ENCODE peak calls at places on chromosomes 16 and 17, in ten cellular contexts. One of them, this sample, is unnamed.

GRCh38 chr17:41511130-41511529 is 5.7 kb upstream of the KRT13 start:
- DNase-seq in GM23338: no peak
- DNase-seq in thoracic aorta: no peak
- DNase-seq in mammary epithelial cell: no peak
- DNase-seq in Peyer's patch: no peak
- DNase-seq in kidney: no peak
- DNase-seq in body of pancreas: no peak
- DNase-seq in left lung: peak
- DNase-seq in GM12865: no peak
- DNase-seq in GM13976: no peak
- DNase-seq in this sample: no peak

GRCh38 chr17:13638855-13639458 is 37.2 kb upstream of the HS3ST3A1 start:
- DNase-seq in body of pancreas: peak
- DNase-seq in GM23338: peak
- DNase-seq in thoracic aorta: no peak
- DNase-seq in GM12865: no peak
- DNase-seq in kidney: no peak
- DNase-seq in Peyer's patch: no peak
- DNase-seq in GM13976: no peak
- DNase-seq in mammary epithelial cell: no peak
- DNase-seq in left lung: no peak
- DNase-seq in this sample: no peak

GRCh38 chr16:68444058-68444657 is 4.2 kb downstream of the SMPD3 start:
- DNase-seq in GM12865: peak
- DNase-seq in GM13976: no peak
- DNase-seq in mammary epithelial cell: peak
- DNase-seq in body of pancreas: peak
- DNase-seq in left lung: no peak
- DNase-seq in kidney: no peak
- DNase-seq in Peyer's patch: no peak
- DNase-seq in GM23338: peak
- DNase-seq in thoracic aorta: no peak
- DNase-seq in this sample: no peak

GRCh38 chr16:303760-304505 is 21.0 kb downstream of the PDIA2 start:
- DNase-seq in GM13976: no peak
- DNase-seq in GM23338: no peak
- DNase-seq in kidney: no peak
- DNase-seq in GM12865: peak
- DNase-seq in thoracic aorta: no peak
- DNase-seq in body of pancreas: no peak
- DNase-seq in Peyer's patch: no peak
- DNase-seq in left lung: no peak
- DNase-seq in mammary epithelial cell: no peak
- DNase-seq in this sample: no peak

GRCh38 chr16:57720142-57720575 is 15.4 kb upstream of the KATNB1 start:
- DNase-seq in mammary epithelial cell: peak
- DNase-seq in body of pancreas: peak
- DNase-seq in thoracic aorta: no peak
- DNase-seq in GM23338: peak
- DNase-seq in Peyer's patch: peak
- DNase-seq in GM13976: peak
- DNase-seq in kidney: no peak
- DNase-seq in left lung: peak
- DNase-seq in GM12865: peak
- DNase-seq in this sample: peak

GRCh38 chr17:33028778-33029177 is 37.1 kb downstream of the SPACA3 start:
- DNase-seq in GM12865: no peak
- DNase-seq in GM13976: no peak
- DNase-seq in Peyer's patch: no peak
- DNase-seq in thoracic aorta: no peak
- DNase-seq in kidney: no peak
- DNase-seq in mammary epithelial cell: no peak
- DNase-seq in GM23338: no peak
- DNase-seq in left lung: no peak
- DNase-seq in body of pancreas: no peak
- DNase-seq in this sample: no peak

GRCh38 chr17:79632432-79632735 is 21.5 kb upstream of the RBFOX3 start:
- DNase-seq in left lung: no peak
- DNase-seq in mammary epithelial cell: no peak
- DNase-seq in GM13976: no peak
- DNase-seq in kidney: peak
- DNase-seq in GM23338: no peak
- DNase-seq in GM12865: no peak
- DNase-seq in body of pancreas: no peak
- DNase-seq in thoracic aorta: no peak
- DNase-seq in Peyer's patch: no peak
- DNase-seq in this sample: peak

GRCh38 chr17:12964162-12964561 is 53.7 kb downstream of the ELAC2 start:
- DNase-seq in GM23338: no peak
- DNase-seq in left lung: no peak
- DNase-seq in kidney: no peak
- DNase-seq in GM13976: no peak
- DNase-seq in thoracic aorta: no peak
- DNase-seq in body of pancreas: no peak
- DNase-seq in Peyer's patch: no peak
- DNase-seq in GM12865: no peak
- DNase-seq in mammary epithelial cell: no peak
- DNase-seq in this sample: no peak

GRCh38 chr16:49013727-49014080 is 267.9 kb downstream of the CBLN1 start:
- DNase-seq in mammary epithelial cell: no peak
- DNase-seq in GM12865: no peak
- DNase-seq in body of pancreas: no peak
- DNase-seq in GM23338: no peak
- DNase-seq in Peyer's patch: no peak
- DNase-seq in GM13976: no peak
- DNase-seq in thoracic aorta: no peak
- DNase-seq in left lung: no peak
- DNase-seq in kidney: no peak
- DNase-seq in this sample: no peak

GRCh38 chr16:67034478-67034877 is 5.5 kb downstream of the CBFB start:
- DNase-seq in body of pancreas: no peak
- DNase-seq in GM13976: no peak
- DNase-seq in thoracic aorta: no peak
- DNase-seq in Peyer's patch: no peak
- DNase-seq in GM23338: no peak
- DNase-seq in kidney: no peak
- DNase-seq in mammary epithelial cell: no peak
- DNase-seq in left lung: no peak
- DNase-seq in GM12865: no peak
- DNase-seq in this sample: no peak

GRCh38 chr17:79568661-79569060 is 42.2 kb downstream of the RBFOX3 start:
- DNase-seq in GM12865: no peak
- DNase-seq in kidney: peak
- DNase-seq in thoracic aorta: no peak
- DNase-seq in GM13976: no peak
- DNase-seq in mammary epithelial cell: no peak
- DNase-seq in Peyer's patch: no peak
- DNase-seq in body of pancreas: no peak
- DNase-seq in GM23338: no peak
- DNase-seq in left lung: no peak
- DNase-seq in this sample: no peak

GRCh38 chr16:57349212-57350031 is 9.2 kb upstream of the CCL22 start:
- DNase-seq in Peyer's patch: peak
- DNase-seq in GM13976: peak
- DNase-seq in mammary epithelial cell: no peak
- DNase-seq in GM12865: peak
- DNase-seq in GM23338: no peak
- DNase-seq in thoracic aorta: no peak
- DNase-seq in kidney: no peak
- DNase-seq in left lung: no peak
- DNase-seq in body of pancreas: no peak
- DNase-seq in this sample: no peak

GRCh38 chr17:4599505-4600281 is 15.4 kb downstream of the SMTNL2 start:
- DNase-seq in thoracic aorta: no peak
- DNase-seq in Peyer's patch: no peak
- DNase-seq in mammary epithelial cell: no peak
- DNase-seq in kidney: peak
- DNase-seq in GM23338: peak
- DNase-seq in GM13976: no peak
- DNase-seq in left lung: peak
- DNase-seq in body of pancreas: no peak
- DNase-seq in GM12865: no peak
- DNase-seq in this sample: no peak

GRCh38 chr16:68134644-68135043 is 49.5 kb downstream of the NFATC3 start:
- DNase-seq in mammary epithelial cell: no peak
- DNase-seq in GM23338: no peak
- DNase-seq in Peyer's patch: no peak
- DNase-seq in left lung: no peak
- DNase-seq in kidney: no peak
- DNase-seq in GM12865: no peak
- DNase-seq in GM13976: no peak
- DNase-seq in body of pancreas: no peak
- DNase-seq in thoracic aorta: no peak
- DNase-seq in this sample: no peak

GRCh38 chr17:77206557-77206956 is 65.8 kb downstream of the SEC14L1 start:
- DNase-seq in thoracic aorta: no peak
- DNase-seq in kidney: no peak
- DNase-seq in Peyer's patch: no peak
- DNase-seq in GM23338: no peak
- DNase-seq in GM12865: no peak
- DNase-seq in GM13976: no peak
- DNase-seq in mammary epithelial cell: no peak
- DNase-seq in left lung: no peak
- DNase-seq in body of pancreas: no peak
- DNase-seq in this sample: no peak

GRCh38 chr17:73151888-73152633 is 12.7 kb upstream of the SSTR2 start:
- DNase-seq in kidney: no peak
- DNase-seq in GM13976: no peak
- DNase-seq in thoracic aorta: no peak
- DNase-seq in mammary epithelial cell: no peak
- DNase-seq in Peyer's patch: no peak
- DNase-seq in left lung: no peak
- DNase-seq in GM12865: peak
- DNase-seq in GM23338: no peak
- DNase-seq in body of pancreas: no peak
- DNase-seq in this sample: no peak

GRCh38 chr17:73962308-73962707 is 241.2 kb upstream of the RPL38 start:
- DNase-seq in Peyer's patch: no peak
- DNase-seq in mammary epithelial cell: no peak
- DNase-seq in thoracic aorta: no peak
- DNase-seq in kidney: no peak
- DNase-seq in GM23338: no peak
- DNase-seq in GM12865: no peak
- DNase-seq in left lung: no peak
- DNase-seq in body of pancreas: no peak
- DNase-seq in GM13976: no peak
- DNase-seq in this sample: no peak

DNA sequence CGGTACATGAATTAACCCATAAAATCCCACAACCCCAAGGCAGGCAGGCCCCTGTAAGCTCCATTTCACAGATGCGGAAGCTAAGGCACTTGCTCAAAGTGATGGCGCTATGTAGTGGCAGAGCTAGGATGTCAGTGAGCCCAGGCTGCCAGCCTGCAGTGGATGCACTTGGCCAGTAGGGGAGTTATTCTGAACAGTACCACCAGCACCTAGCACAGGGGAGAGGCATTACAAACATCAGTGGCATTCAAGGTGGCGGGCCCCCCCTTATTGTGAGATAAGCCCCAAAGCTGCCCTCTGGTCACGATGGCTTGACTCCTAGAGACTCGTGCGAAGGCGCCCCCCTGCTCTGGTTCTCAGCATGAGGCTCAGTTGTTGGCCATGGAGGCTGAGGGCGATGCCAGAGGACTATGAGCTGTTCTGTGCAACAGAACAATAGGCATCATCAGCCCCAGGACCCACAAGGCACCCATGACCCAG is 33.8 kb downstream of the GTF3C1 start:
- DNase-seq in GM12865: peak
- DNase-seq in GM13976: peak
- DNase-seq in thoracic aorta: no peak
- DNase-seq in body of pancreas: peak
- DNase-seq in GM23338: peak
- DNase-seq in Peyer's patch: no peak
- DNase-seq in kidney: no peak
- DNase-seq in mammary epithelial cell: peak
- DNase-seq in left lung: no peak
- DNase-seq in this sample: no peak
- TF ChIP-seq CTCF in GM12865: peak
- TF ChIP-seq CTCF in GM13976: peak
- TF ChIP-seq CTCF in thoracic aorta: peak
- TF ChIP-seq CTCF in body of pancreas: peak
- TF ChIP-seq CTCF in GM23338: peak
- TF ChIP-seq CTCF in Peyer's patch: peak
- TF ChIP-seq CTCF in kidney: peak
- TF ChIP-seq CTCF in mammary epithelial cell: peak
- TF ChIP-seq CTCF in left lung: peak
- TF ChIP-seq CTCF in this sample: peak

GRCh38 chr16:85553436-85554113 is 59.5 kb upstream of the GSE1 start:
- DNase-seq in GM12865: peak
- DNase-seq in kidney: peak
- DNase-seq in GM23338: peak
- DNase-seq in Peyer's patch: peak
- DNase-seq in mammary epithelial cell: peak
- DNase-seq in GM13976: peak
- DNase-seq in body of pancreas: peak
- DNase-seq in left lung: peak
- DNase-seq in thoracic aorta: no peak
- DNase-seq in this sample: no peak
- TF ChIP-seq CTCF in GM12865: peak
- TF ChIP-seq CTCF in kidney: no peak
- TF ChIP-seq CTCF in GM23338: no peak
- TF ChIP-seq CTCF in Peyer's patch: peak
- TF ChIP-seq CTCF in mammary epithelial cell: peak
- TF ChIP-seq CTCF in GM13976: peak
- TF ChIP-seq CTCF in body of pancreas: peak
- TF ChIP-seq CTCF in left lung: peak
- TF ChIP-seq CTCF in thoracic aorta: peak
- TF ChIP-seq CTCF in this sample: no peak

DNA sequence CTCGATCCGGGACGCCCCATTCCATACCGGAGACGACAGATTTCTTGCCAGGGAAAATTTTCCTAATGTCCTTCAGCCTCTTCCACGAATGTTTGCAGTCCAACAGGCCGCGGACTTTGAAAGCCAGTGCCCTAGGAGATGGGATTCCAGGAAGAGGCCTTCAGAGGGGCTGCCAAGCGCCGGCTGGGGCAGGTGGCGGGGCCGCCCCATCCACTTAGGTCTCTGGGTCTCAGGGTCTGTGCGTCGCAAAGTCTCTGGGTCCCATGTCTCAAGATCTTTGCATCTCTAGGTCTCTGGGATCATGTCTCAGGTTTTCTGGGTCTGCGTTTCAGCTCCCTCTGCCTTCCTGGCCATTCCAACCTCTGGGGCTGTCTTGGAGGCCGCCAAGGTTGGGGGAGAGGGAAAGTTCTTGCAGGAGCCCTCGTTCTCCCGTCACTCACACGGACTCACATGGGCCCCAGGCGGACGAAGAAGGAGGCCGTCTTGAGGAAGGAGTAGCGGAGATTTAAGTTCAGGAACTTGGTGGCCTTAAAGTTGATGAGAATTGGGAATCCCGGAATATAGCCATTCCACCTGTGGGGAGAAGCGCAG is 7.2 kb downstream of the ALOX12B start:
- DNase-seq in GM23338: peak
- DNase-seq in GM13976: peak
- DNase-seq in left lung: no peak
- DNase-seq in Peyer's patch: no peak
- DNase-seq in kidney: no peak
- DNase-seq in GM12865: no peak
- DNase-seq in thoracic aorta: no peak
- DNase-seq in body of pancreas: no peak
- DNase-seq in mammary epithelial cell: no peak
- DNase-seq in this sample: no peak
- TF ChIP-seq CTCF in GM23338: peak
- TF ChIP-seq CTCF in GM13976: no peak
- TF ChIP-seq CTCF in left lung: no peak
- TF ChIP-seq CTCF in Peyer's patch: no peak
- TF ChIP-seq CTCF in kidney: no peak
- TF ChIP-seq CTCF in GM12865: no peak
- TF ChIP-seq CTCF in thoracic aorta: no peak
- TF ChIP-seq CTCF in body of pancreas: peak
- TF ChIP-seq CTCF in mammary epithelial cell: no peak
- TF ChIP-seq CTCF in this sample: peak

GRCh38 chr17:1455291-1455747 is 713 bp downstream of the CRK start:
- DNase-seq in left lung: peak
- DNase-seq in kidney: peak
- DNase-seq in GM23338: peak
- DNase-seq in thoracic aorta: peak
- DNase-seq in GM13976: peak
- DNase-seq in body of pancreas: peak
- DNase-seq in Peyer's patch: peak
- DNase-seq in mammary epithelial cell: peak
- DNase-seq in GM12865: peak
- DNase-seq in this sample: no peak
- TF ChIP-seq CTCF in left lung: peak
- TF ChIP-seq CTCF in kidney: peak
- TF ChIP-seq CTCF in GM23338: peak
- TF ChIP-seq CTCF in thoracic aorta: peak
- TF ChIP-seq CTCF in GM13976: peak
- TF ChIP-seq CTCF in body of pancreas: peak
- TF ChIP-seq CTCF in Peyer's patch: peak
- TF ChIP-seq CTCF in mammary epithelial cell: peak
- TF ChIP-seq CTCF in GM12865: peak
- TF ChIP-seq CTCF in this sample: peak

This sample was measured in CD14-positive monocyte.